ENCODE peak calls at places on chromosomes 3 and 15, in four cellular contexts. H is GM12878, O is psoas muscle, I is cardiac fibroblast. W is an unnamed sample.

GRCh38 chr15:89068325-89068784 is 19.9 kb upstream of the ABHD2 start:
- DNase-seq in H (peak; percentile 69), O (peak; percentile 65), I (peak; percentile 83), W (peak; percentile 59)

GRCh38 chr15:60004846-60005351 is 788 bp downstream of the FOXB1 start:
- DNase-seq in H (no peak), O (no peak), I (no peak), W (no peak)

GRCh38 chr15:61063875-61064320 is 165.2 kb downstream of the RORA start:
- DNase-seq in H (no peak), O (no peak), I (no peak), W (no peak)

GRCh38 chr15:82647045-82647834 is at the start of gene CPEB1:
- DNase-seq in H (no peak), O (peak; percentile 79), I (peak; percentile 47), W (peak; percentile 69)

GRCh38 chr3:66481071-66482001 is 19.5 kb downstream of the LRIG1 start:
- DNase-seq in H (no peak), O (no peak), I (no peak), W (peak; percentile 20)

GRCh38 chr15:67172172-67172571 is 82.3 kb downstream of the AAGAB start:
- DNase-seq in H (no peak), O (no peak), I (no peak), W (no peak)

GRCh38 chr15:92714071-92714456 is 58.5 kb upstream of the FAM174B start:
- DNase-seq in H (no peak), O (no peak), I (peak; percentile 39), W (peak; percentile 18)

GRCh38 chr3:46811615-46812236 is 51.5 kb downstream of the MYL3 start:
- DNase-seq in H (no peak), O (no peak), I (no peak), W (no peak)

GRCh38 chr15:28894631-28895030 is 8.9 kb downstream of the APBA2 start:
- DNase-seq in H (no peak), O (no peak), I (no peak), W (no peak)

DNA sequence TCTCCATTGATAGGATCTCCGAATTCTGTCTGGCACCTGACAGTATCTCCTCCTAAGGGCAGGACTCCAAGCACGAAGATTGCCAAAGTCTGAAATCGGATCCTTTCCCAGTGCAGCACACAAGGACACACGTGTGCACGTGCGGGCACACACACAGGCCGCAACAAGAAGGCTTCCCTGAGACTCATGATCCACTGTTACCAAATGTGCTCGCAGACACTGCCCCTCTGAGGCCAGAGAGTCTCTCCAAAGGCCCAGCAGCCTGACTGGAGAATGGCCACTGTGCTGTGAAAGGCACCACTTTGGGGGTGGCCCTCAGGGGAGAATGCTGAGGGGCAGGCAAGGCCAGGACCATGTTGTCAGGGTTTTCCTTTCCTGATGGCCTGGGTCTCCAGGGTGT is 112.0 kb upstream of the ETV5 start:
- DNase-seq in H (no peak), O (peak; percentile 67), I (no peak), W (no peak)
- TF ChIP-seq CTCF in H (no peak), O (peak; percentile 23), I (no peak), W (no peak)

GRCh38 chr3:52879581-52879980 is 17.8 kb downstream of the STIMATE start:
- DNase-seq in H (no peak), O (no peak), I (no peak), W (no peak)

GRCh38 chr3:52877085-52877484 is 20.3 kb downstream of the STIMATE start:
- DNase-seq in H (no peak), O (no peak), I (no peak), W (no peak)

GRCh38 chr3:52880047-52880446 is 17.3 kb downstream of the STIMATE start:
- DNase-seq in H (no peak), O (no peak), I (no peak), W (no peak)

GRCh38 chr3:52880474-52880873 is 16.9 kb downstream of the STIMATE start:
- DNase-seq in H (peak; percentile 24), O (no peak), I (no peak), W (peak; percentile 24)

GRCh38 chr3:52879090-52879489 is 18.3 kb downstream of the STIMATE start:
- DNase-seq in H (no peak), O (no peak), I (no peak), W (no peak)
- TF ChIP-seq CTCF in H (no peak), O (no peak), I (peak; percentile 8), W (no peak)

GRCh38 chr3:122679467-122680291 is 960 bp upstream of the PARP14 start:
- DNase-seq in H (no peak), O (peak; percentile 25), I (peak; percentile 16), W (peak; percentile 56)

GRCh38 chr3:122679085-122679466 is 1.6 kb upstream of the PARP14 start:
- DNase-seq in H (no peak), O (peak; percentile 82), I (peak; percentile 83), W (peak; percentile 60)

GRCh38 chr3:122682016-122682374 is 1.4 kb downstream of the PARP14 start:
- DNase-seq in H (no peak), O (no peak), I (no peak), W (no peak)

GRCh38 chr3:122681294-122682015 is 816 bp downstream of the PARP14 start:
- DNase-seq in H (no peak), O (no peak), I (no peak), W (peak; percentile 26)

GRCh38 chr3:122680381-122681293 is at the start of gene PARP14:
- DNase-seq in H (no peak), O (peak; percentile 67), I (peak; percentile 78), W (peak; percentile 83)
- TF ChIP-seq CTCF in H (peak; percentile 9), O (no peak), I (peak; percentile 3), W (no peak)

GRCh38 chr3:127823590-127823857 is 1.2 kb upstream of the MGLL start:
- DNase-seq in H (no peak), O (no peak), I (no peak), W (no peak)

GRCh38 chr3:127822166-127822835 is at the start of gene MGLL:
- DNase-seq in H (no peak), O (peak; percentile 55), I (peak; percentile 45), W (no peak)

GRCh38 chr3:127824151-127824825 is 2.0 kb upstream of the MGLL start:
- DNase-seq in H (no peak), O (no peak), I (no peak), W (no peak)

GRCh38 chr3:127820871-127821853 is 1.2 kb downstream of the MGLL start:
- DNase-seq in H (no peak), O (peak; percentile 38), I (no peak), W (no peak)

GRCh38 chr3:127822836-127823589 is 698 bp upstream of the MGLL start:
- DNase-seq in H (no peak), O (peak; percentile 77), I (peak; percentile 36), W (peak; percentile 85)
- TF ChIP-seq CTCF in H (peak; percentile 70), O (peak; percentile 38), I (no peak), W (peak; percentile 27)

GRCh38 chr3:56452085-56452484 is 16.2 kb downstream of the ERC2 start:
- DNase-seq in H (no peak), O (no peak), I (no peak), W (no peak)

GRCh38 chr3:56456117-56456516 is 12.2 kb downstream of the ERC2 start:
- DNase-seq in H (no peak), O (no peak), I (no peak), W (no peak)

GRCh38 chr3:56453027-56453426 is 15.2 kb downstream of the ERC2 start:
- DNase-seq in H (no peak), O (no peak), I (no peak), W (no peak)
- TF ChIP-seq CTCF in H (no peak), O (no peak), I (no peak), W (no peak)

W was measured in GM06990.